ENCODE peak calls at places on chromosomes 3 and 15, in seven cellular contexts. B is left lung; T is CD8-positive, alpha-beta T cell; A is HepG2; O is body of pancreas; U is SK-N-SH; S is cardiac muscle cell. R is an unnamed sample.

GRCh38 chr15:92949604-92950249 is 49.6 kb downstream of the CHD2 start:
- DNase-seq in U (no peak), B (no peak), T (no peak), S (no peak), O (no peak), A (peak; percentile 32), R (no peak)

GRCh38 chr3:106826861-106827311 is 550.4 kb upstream of the CCDC54 start:
- DNase-seq in A (no peak), U (peak; percentile 59), S (peak; percentile 86), T (no peak), B (no peak), O (no peak), R (no peak)

GRCh38 chr3:16329792-16330061 is 64.7 kb downstream of the OXNAD1 start:
- DNase-seq in A (no peak), B (no peak), O (no peak), U (peak; percentile 54), S (no peak), T (no peak), R (no peak)

GRCh38 chr15:45177285-45177684 is 10.5 kb downstream of the SHF start:
- DNase-seq in U (no peak), O (no peak), B (no peak), T (no peak), S (peak; percentile 30), A (no peak), R (no peak)

GRCh38 chr15:99059010-99059981 is 45.6 kb upstream of the SYNM start:
- DNase-seq in O (peak; percentile 65), T (peak; percentile 24), U (peak; percentile 93), S (peak; percentile 91), B (peak; percentile 64), A (peak; percentile 65), R (peak; percentile 76)

GRCh38 chr3:152317956-152318355 is 49.2 kb downstream of the MBNL1 start:
- DNase-seq in U (no peak), O (no peak), T (no peak), S (no peak), B (no peak), A (no peak), R (no peak)

GRCh38 chr3:128006471-128007424 is 45.5 kb upstream of the SEC61A1 start:
- DNase-seq in B (no peak), U (peak; percentile 49), S (peak; percentile 21), T (no peak), A (no peak), O (no peak), R (no peak)

GRCh38 chr15:52466134-52466701 is 62.5 kb downstream of the MYO5A start:
- DNase-seq in U (no peak), B (peak; percentile 64), A (no peak), O (peak; percentile 11), T (no peak), S (no peak), R (peak; percentile 72)

GRCh38 chr3:94147039-94147438 is 84.2 kb downstream of the NSUN3 start:
- DNase-seq in S (no peak), B (no peak), T (no peak), O (no peak), A (no peak), U (no peak), R (no peak)

GRCh38 chr15:70954733-70955132 is 62.1 kb downstream of the LRRC49 start:
- DNase-seq in O (no peak), A (no peak), S (no peak), T (no peak), B (no peak), U (no peak), R (no peak)

GRCh38 chr3:157938154-157938774 is 168.0 kb downstream of the SHOX2 start:
- DNase-seq in O (no peak), B (no peak), U (no peak), A (no peak), S (peak; percentile 38), T (no peak), R (no peak)

GRCh38 chr15:100493213-100493612 is 35.5 kb downstream of the CERS3 start:
- DNase-seq in O (no peak), A (no peak), S (no peak), T (no peak), B (no peak), U (no peak), R (no peak)

GRCh38 chr3:186356152-186356551 is 5.9 kb downstream of the DGKG start:
- DNase-seq in S (no peak), B (no peak), T (no peak), U (no peak), O (no peak), A (no peak), R (no peak)

GRCh38 chr15:91522609-91523332 is 330.7 kb upstream of the SLCO3A1 start:
- DNase-seq in B (no peak), U (no peak), A (no peak), S (peak; percentile 43), T (no peak), O (no peak), R (no peak)

GRCh38 chr3:58047806-58048205 is 39.6 kb downstream of the FLNB start:
- DNase-seq in T (no peak), U (no peak), O (no peak), B (no peak), S (peak; percentile 65), A (no peak), R (no peak)

GRCh38 chr3:138921316-138922292 is 25.3 kb downstream of the FOXL2 start:
- DNase-seq in T (no peak), B (no peak), O (no peak), A (peak; percentile 58), U (no peak), S (peak; percentile 87), R (no peak)

GRCh38 chr3:196246612-196247308 is 30.4 kb downstream of the SLC51A start:
- DNase-seq in T (no peak), O (no peak), B (no peak), A (no peak), S (peak; percentile 32), U (no peak), R (no peak)

GRCh38 chr15:64596701-64597468 is 136.5 kb downstream of the ZNF609 start:
- DNase-seq in O (peak; percentile 35), A (no peak), U (no peak), T (peak; percentile 22), S (peak; percentile 71), B (peak; percentile 54), R (no peak)

GRCh38 chr3:108489776-108490175 is 20.6 kb downstream of the MYH15 start:
- DNase-seq in S (peak; percentile 70), T (peak; percentile 37), U (peak; percentile 45), B (no peak), A (peak; percentile 39), O (peak; percentile 19), R (no peak)

GRCh38 chr15:70269991-70270751 is 172.5 kb upstream of the TLE3 start:
- DNase-seq in T (no peak), U (no peak), B (no peak), A (no peak), S (peak; percentile 72), O (no peak), R (no peak)

GRCh38 chr15:76060098-76060989 is 559 bp downstream of the TMEM266 start:
- DNase-seq in S (no peak), O (no peak), T (peak; percentile 12), B (no peak), A (no peak), U (no peak), R (no peak)

GRCh38 chr15:79340315-79340602 is 29.3 kb downstream of the TMED3 start:
- DNase-seq in B (no peak), U (no peak), T (no peak), O (no peak), A (no peak), S (no peak), R (no peak)

GRCh38 chr15:79337591-79337990 is 26.7 kb downstream of the TMED3 start:
- DNase-seq in A (no peak), T (no peak), O (no peak), S (no peak), B (no peak), U (no peak), R (no peak)

GRCh38 chr15:79341361-79341760 is 30.4 kb downstream of the TMED3 start:
- DNase-seq in O (no peak), B (no peak), T (no peak), U (no peak), A (no peak), S (peak; percentile 24), R (no peak)

DNA sequence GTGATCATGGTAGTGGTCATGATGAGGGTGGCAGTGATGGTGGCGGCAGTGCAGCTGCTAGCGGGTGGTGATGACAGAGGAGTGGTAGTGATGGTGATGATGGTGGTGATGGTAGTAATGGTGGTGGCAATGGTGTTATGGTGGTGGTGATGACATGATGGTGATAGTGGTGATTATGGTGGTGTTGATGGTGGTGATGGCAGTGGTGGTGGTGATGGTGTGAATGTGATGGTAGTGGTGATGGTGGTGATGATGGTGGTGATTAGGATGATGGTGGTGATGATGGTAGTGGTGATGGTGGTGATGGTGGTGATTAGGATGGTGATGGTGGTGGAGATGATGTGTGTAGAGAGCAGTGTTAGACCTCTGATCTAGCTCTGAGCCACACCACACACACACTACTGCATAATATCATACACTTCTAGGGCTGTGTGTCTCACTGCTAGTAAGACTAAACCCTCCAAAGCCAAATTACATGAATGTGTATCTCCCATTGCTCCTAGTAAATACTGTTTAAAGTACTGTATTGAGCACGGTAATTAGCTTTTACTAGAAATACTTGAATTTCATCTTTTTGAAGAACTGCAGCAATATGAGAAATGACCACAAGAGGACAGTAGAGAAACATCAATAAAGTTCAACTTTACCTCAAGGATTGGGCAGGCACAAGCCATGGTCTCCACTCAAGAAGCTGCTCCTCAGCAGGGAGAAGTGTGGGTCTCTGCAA is 28.8 kb downstream of the TMED3 start:
- DNase-seq in O (no peak), A (peak; percentile 13), S (peak; percentile 75), U (peak; percentile 25), B (no peak), T (no peak), R (no peak)
- TF ChIP-seq CTCF in O (peak; percentile 78), A (peak; percentile 69), S (peak; percentile 90), U (peak; percentile 94), B (peak; percentile 35), T (peak; percentile 59), R (peak; percentile 67)

GRCh38 chr3:38722760-38723568 is 73.5 kb upstream of the SCN5A start:
- DNase-seq in S (peak; percentile 9), T (no peak), O (no peak), A (no peak), U (no peak), B (no peak), R (no peak)
- H3K27me3 ChIP-seq in S (no peaks in the 10 kb centered on the region), T (no peaks in the 10 kb centered on the region), O (no peaks in the 10 kb centered on the region), A (peaks cover 49% of the 10 kb centered on the region), U (no peaks in the 10 kb centered on the region), B (peaks cover 27% of the 10 kb centered on the region), R (peaks cover 3% of the 10 kb centered on the region)

DNA sequence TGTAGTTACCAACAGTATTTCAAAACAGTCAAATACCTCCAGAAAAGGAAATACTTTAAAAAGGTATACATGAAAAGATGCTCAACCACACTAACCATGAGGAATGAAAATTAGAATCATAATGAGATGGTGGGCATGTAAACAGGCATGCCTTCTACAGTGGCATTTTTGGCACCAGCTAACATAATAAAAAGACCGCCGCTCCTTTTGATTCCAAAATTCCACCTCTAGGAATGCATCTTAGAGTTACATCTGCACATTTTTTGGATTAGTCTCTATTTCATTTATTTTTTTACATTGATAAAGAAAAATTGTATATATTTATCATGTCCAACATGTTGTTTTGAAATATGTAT is 37.0 kb upstream of the SPTBN5 start:
- DNase-seq in A (no peak), S (no peak), B (no peak), U (no peak), O (no peak), T (no peak), R (no peak)
- H3K4me1 ChIP-seq in A (peaks cover 45% of the 10 kb centered on the region), S (peaks cover 17% of the 10 kb centered on the region), B (peaks cover 100% of the 10 kb centered on the region), U (peaks cover 14% of the 10 kb centered on the region), O (peaks cover 67% of the 10 kb centered on the region), T (peaks cover 35% of the 10 kb centered on the region), R (peaks cover 98% of the 10 kb centered on the region)

DNA sequence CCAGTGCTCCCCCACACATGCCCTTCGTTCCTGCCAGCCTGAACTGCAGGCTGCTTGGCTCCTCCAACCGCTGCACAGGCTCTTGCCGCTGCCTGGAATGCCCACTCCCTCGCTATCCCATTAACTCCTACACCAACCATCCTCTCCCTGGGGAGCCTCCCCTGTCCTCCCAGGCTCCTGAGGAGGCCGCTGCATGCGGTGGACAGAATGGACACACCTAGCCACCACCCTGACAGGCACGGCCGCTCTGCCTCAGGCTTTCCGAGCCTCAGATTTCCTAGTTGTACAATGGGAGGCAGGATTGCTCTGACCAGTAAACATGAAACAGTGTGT is 2.3 kb downstream of the PLXNB1 start:
- DNase-seq in S (no peak), B (no peak), U (no peak), O (no peak), A (no peak), T (no peak), R (no peak)
- TF ChIP-seq CTCF in S (no peak), B (no peak), U (no peak), O (no peak), A (no peak), T (no peak), R (no peak)

R was measured in lower lobe of right lung.